ENCODE peak calls at places on chromosomes 2 and 18, in five cellular contexts. V is fibroblast of lung, Z is GM12878, O is H9, M is PC-3. H is an unnamed sample.

GRCh38 chr2:20452551-20452950 is 5.7 kb downstream of the RHOB start:
- DNase-seq in V (peak; percentile 67), M (peak; percentile 30), Z (no peak), O (peak; percentile 46), H (peak; percentile 74)

GRCh38 chr2:12044857-12045256 is 298.4 kb downstream of the LPIN1 start:
- DNase-seq in V (no peak), Z (peak; percentile 83), M (no peak), O (no peak), H (no peak)

GRCh38 chr18:45806226-45806625 is 19.2 kb upstream of the SIGLEC15 start:
- DNase-seq in Z (no peak), V (peak; percentile 46), M (no peak), O (no peak), H (no peak)

GRCh38 chr2:155965415-155966070 is 367.0 kb downstream of the NR4A2 start:
- DNase-seq in M (peak; percentile 27), O (no peak), V (no peak), Z (no peak), H (no peak)

GRCh38 chr2:47645246-47645645 is 137.7 kb upstream of the MSH6 start:
- DNase-seq in O (peak; percentile 10), M (no peak), Z (no peak), V (no peak), H (no peak)

GRCh38 chr2:68278169-68278568 is 25.8 kb upstream of the PPP3R1 start:
- DNase-seq in O (no peak), V (no peak), Z (no peak), M (peak; percentile 62), H (no peak)

GRCh38 chr2:124959582-124959981 is 934.5 kb downstream of the CNTNAP5 start:
- DNase-seq in O (no peak), Z (no peak), M (no peak), V (peak; percentile 57), H (no peak)

GRCh38 chr2:94875064-94875819 is 4.0 kb downstream of the TEKT4 start:
- DNase-seq in Z (no peak), O (no peak), M (no peak), V (no peak), H (no peak)

GRCh38 chr18:43620936-43621335 is 343.6 kb upstream of the SYT4 start:
- DNase-seq in M (peak; percentile 50), Z (no peak), O (no peak), V (peak; percentile 39), H (peak; percentile 39)

DNA sequence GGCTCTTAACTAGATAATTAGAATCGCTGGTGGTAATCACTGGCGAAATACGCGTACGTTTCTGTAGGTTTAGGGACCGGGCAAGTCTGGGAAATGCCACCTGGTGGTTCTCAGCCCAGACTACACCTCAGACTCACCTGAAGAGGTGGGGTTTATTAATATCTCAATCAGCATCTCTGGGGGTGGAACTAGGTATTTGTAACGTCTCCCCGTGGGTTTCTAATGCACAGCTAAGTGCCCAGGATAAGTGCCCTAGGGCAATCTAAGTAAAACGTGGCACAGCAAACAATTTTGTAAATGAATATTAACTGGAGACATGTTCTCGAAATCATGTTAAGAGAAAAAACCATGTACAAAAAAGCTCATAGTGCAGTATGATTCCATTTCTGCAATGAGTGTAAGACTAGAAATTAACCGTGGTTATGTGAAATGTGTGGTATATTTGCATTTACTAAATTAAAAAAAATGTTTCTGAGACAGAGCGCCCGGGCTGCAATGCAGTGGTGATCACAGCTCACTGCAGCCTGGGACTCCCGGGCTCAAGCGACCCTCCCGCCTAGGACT is 760 bp upstream of the CNOT11 start:
- DNase-seq in M (peak; percentile 78), Z (no peak), O (peak; percentile 64), V (no peak), H (peak; percentile 79)
- TF ChIP-seq CTCF in M (peak; percentile 68), Z (peak; percentile 31), O (peak; percentile 73), V (peak; percentile 10), H (peak; percentile 83)

GRCh38 chr2:74373985-74374384 is 6.1 kb downstream of the DCTN1 start:
- DNase-seq in M (no peak), V (no peak), O (peak; percentile 40), Z (no peak), H (peak; percentile 64)
- H3K27ac ChIP-seq in M (no peak overlapping the region), V (no peak overlapping the region), O (no peak overlapping the region), Z (no peak overlapping the region), H (peak overlapping the region; percentile 42)

GRCh38 chr2:85355073-85355410 is 473 bp downstream of the ELMOD3 start:
- DNase-seq in M (peak; percentile 14), O (no peak), V (no peak), Z (no peak), H (no peak)

GRCh38 chr2:85354286-85355072 is at the start of the genes ELMOD3 and RETSAT:
- DNase-seq in O (peak; percentile 98), M (peak; percentile 99), V (peak; percentile 100), Z (peak; percentile 97), H (peak; percentile 99)

GRCh38 chr2:85353876-85354285 is 447 bp downstream of the RETSAT start:
- DNase-seq in O (no peak), V (peak; percentile 22), Z (no peak), M (peak; percentile 51), H (no peak)

GRCh38 chr2:85356186-85356585 is 1.6 kb downstream of the ELMOD3 start:
- DNase-seq in M (no peak), Z (no peak), O (no peak), V (no peak), H (peak; percentile 73)

GRCh38 chr2:85355521-85355920 is 952 bp downstream of the ELMOD3 start:
- DNase-seq in V (peak; percentile 8), O (no peak), Z (no peak), M (no peak), H (no peak)
- H3K9ac ChIP-seq in V (peak overlapping the region; percentile 86), O (no peak overlapping the region), Z (peak overlapping the region; percentile 94), M (peak overlapping the region; percentile 89), H (no peak overlapping the region)

DNA sequence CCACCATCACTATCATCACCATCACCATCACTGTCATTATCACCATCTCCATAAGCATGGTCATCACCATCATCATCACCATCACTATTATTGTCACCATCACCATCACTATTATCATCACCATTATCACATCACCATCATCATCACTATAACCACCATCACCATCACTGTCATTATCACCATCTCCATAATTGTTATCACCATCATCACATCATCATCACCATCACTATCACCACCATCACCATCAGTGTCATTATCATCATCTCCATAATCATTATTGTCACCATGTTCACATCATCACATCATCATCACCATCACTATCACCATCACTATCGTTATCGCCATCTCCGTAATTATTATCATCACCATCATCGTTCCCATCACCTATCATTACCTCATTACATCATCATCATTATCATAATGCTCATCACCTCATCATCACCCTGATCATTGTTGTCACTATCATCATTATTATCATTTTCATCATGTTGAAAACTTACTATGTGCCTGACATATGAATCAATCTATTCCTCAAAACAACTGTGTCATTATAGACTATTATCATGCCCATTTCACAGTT is 280.3 kb upstream of the HS6ST1 start:
- DNase-seq in O (no peak), V (no peak), M (no peak), Z (no peak), H (no peak)
- TF ChIP-seq CTCF in O (no peak), V (no peak), M (no peak), Z (no peak), H (no peak)

DNA sequence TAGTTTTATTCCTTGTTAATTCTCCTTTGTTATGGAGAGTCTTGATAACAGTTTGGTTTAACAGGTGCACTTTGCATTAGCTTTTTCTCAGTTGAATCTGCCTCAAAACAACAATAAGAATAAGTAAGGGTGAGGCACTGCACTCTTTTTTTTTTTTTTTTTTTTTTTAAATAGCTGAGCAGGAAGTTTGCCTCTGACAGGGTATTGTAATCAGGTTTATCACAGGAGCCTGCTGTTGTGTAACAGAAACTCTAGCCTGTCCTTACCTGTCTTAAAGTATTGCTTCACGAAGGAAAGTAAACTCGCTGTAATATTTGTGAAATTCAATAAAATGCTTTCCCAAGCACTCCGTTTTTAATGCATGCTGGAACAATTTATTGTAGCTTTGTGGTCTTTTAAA is 52.4 kb downstream of the TAF1B start:
- DNase-seq in M (no peak), V (no peak), Z (no peak), O (no peak), H (no peak)
- H3K27ac ChIP-seq in M (no peak overlapping the region), V (no peak overlapping the region), Z (no peak overlapping the region), O (no peak overlapping the region), H (peak overlapping the region; percentile 59)

GRCh38 chr2:240139666-240140393 is 628 bp downstream of the OTOS start:
- DNase-seq in Z (no peak), O (no peak), M (no peak), V (no peak), H (peak; percentile 69)

GRCh38 chr2:240138275-240138984 is 2.0 kb downstream of the OTOS start:
- DNase-seq in M (peak; percentile 79), O (peak; percentile 20), Z (no peak), V (no peak), H (peak; percentile 26)

GRCh38 chr2:240140511-240140910 is at the start of gene OTOS:
- DNase-seq in O (no peak), V (no peak), M (no peak), Z (no peak), H (no peak)

GRCh38 chr2:240137596-240138274 is 1.6 kb upstream of the COPS9 start:
- DNase-seq in M (no peak), V (no peak), O (peak; percentile 24), Z (no peak), H (peak; percentile 44)

DNA sequence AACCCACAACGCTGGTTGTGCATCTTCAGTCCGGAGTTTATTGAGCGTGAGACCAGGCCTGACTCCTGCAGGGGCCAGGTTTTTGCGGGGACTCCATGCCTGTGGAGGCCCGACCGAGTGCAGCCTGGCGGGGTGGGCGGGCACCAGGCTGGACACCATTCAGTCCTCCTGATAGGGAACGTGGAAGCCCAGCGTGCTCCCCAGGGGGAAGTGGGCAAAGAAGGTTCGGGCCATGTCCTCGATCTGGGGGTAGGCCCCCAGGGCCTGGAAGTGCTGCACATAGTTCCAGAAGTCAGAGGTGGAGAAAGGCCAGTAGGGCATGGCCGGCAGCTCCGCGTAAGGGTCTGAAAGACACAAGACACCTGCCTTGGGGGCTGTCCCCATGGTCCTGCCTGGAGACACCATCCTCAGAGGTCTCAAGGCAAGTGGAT is 1.4 kb downstream of the OTOS start:
- DNase-seq in Z (no peak), V (no peak), M (no peak), O (peak; percentile 18), H (peak; percentile 40)
- H3K9ac ChIP-seq in Z (no peak overlapping the region), V (no peak overlapping the region), M (no peak overlapping the region), O (no peak overlapping the region), H (no peak overlapping the region)

DNA sequence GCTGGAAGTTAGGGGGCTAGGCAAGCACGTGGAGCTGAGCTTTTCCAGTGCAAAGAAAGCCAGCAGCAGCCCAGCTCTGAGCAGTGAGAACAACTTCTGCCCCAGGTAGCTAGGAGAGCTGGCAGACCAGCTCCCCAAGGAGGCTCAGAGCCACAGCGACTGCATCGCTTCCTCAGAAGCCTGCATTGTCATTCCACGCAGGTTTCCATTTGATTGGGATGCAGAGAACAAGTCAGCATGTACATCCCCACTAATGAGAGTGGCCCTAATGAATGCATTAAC is 45.1 kb downstream of the C1QL2 start:
- DNase-seq in O (peak; percentile 33), M (no peak), V (no peak), Z (no peak), H (no peak)
- TF ChIP-seq CTCF in O (no peak), M (no peak), V (no peak), Z (no peak), H (no peak)

DNA sequence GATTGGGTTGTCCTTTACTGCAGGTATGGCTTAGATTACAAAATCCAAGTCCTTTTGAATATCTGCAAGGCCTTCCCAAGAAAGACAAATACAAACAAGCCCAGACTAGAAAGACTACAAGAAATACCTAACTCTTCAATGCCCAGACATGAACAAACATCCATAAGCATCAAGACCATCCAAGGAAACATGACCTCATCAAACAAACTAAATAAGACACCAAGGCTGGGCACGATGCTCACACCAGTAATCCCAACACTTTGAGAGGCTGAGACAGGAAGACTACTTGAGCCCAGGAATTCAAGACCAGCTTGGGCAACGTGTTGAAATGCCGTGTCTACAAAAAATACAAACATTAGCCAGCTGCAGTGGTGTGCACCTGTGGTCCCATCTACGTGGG is 31.7 kb downstream of the MAP4K3 start:
- DNase-seq in O (no peak), V (no peak), Z (no peak), M (no peak), H (no peak)
- H3K27ac ChIP-seq in O (no peak overlapping the region), V (no peak overlapping the region), Z (no peak overlapping the region), M (no peak overlapping the region), H (no peak overlapping the region)